ENCODE peak calls at places on chromosomes 11 and 22, in nine cellular contexts. One of them, this sample, is unnamed.
A peak's percentile ranks its signal among the peaks of the same experiment; 100 is the strongest.

GRCh38 chr22:43848366-43849171 is 13.7 kb downstream of the SULT4A1 start:
- DNase-seq in stimulated activated CD8-positive, alpha-beta memory T cell treated with anti-CD3 and anti-CD28 coated beads, Interleukin-2, amount 100 ng/mL, for 48 hours: no peak
- DNase-seq in iris pigment epithelial cell: peak; percentile 39
- DNase-seq in Panc1: no peak
- DNase-seq in HFFc6: no peak
- DNase-seq in RCC 7860: no peak
- DNase-seq in NCI-H774: no peak
- DNase-seq in activated T-cell treated with anti-CD3 and anti-CD28 coated beads, Interleukin-2, amount 50 U/mL, for 24 hours: no peak
- DNase-seq in activated naive CD4-positive, alpha-beta T cell treated with Interleukin-2 at 50 U/mL for 16 hours: no peak
- DNase-seq in this sample: no peak

GRCh38 chr11:19441752-19442553 is 201.2 kb upstream of the E2F8 start:
- DNase-seq in activated naive CD4-positive, alpha-beta T cell treated with Interleukin-2 at 50 U/mL for 16 hours: peak; percentile 39
- DNase-seq in HFFc6: peak; percentile 92
- DNase-seq in activated T-cell treated with anti-CD3 and anti-CD28 coated beads, Interleukin-2, amount 50 U/mL, for 24 hours: peak; percentile 52
- DNase-seq in RCC 7860: peak; percentile 93
- DNase-seq in Panc1: no peak
- DNase-seq in iris pigment epithelial cell: peak; percentile 97
- DNase-seq in stimulated activated CD8-positive, alpha-beta memory T cell treated with anti-CD3 and anti-CD28 coated beads, Interleukin-2, amount 100 ng/mL, for 48 hours: peak; percentile 57
- DNase-seq in NCI-H774: no peak
- DNase-seq in this sample: peak; percentile 99

GRCh38 chr11:104918113-104918824 is 20.0 kb upstream of the CASP12 start:
- DNase-seq in iris pigment epithelial cell: peak; percentile 89
- DNase-seq in NCI-H774: no peak
- DNase-seq in HFFc6: peak; percentile 27
- DNase-seq in activated T-cell treated with anti-CD3 and anti-CD28 coated beads, Interleukin-2, amount 50 U/mL, for 24 hours: no peak
- DNase-seq in activated naive CD4-positive, alpha-beta T cell treated with Interleukin-2 at 50 U/mL for 16 hours: no peak
- DNase-seq in RCC 7860: peak; percentile 31
- DNase-seq in Panc1: peak; percentile 7
- DNase-seq in stimulated activated CD8-positive, alpha-beta memory T cell treated with anti-CD3 and anti-CD28 coated beads, Interleukin-2, amount 100 ng/mL, for 48 hours: no peak
- DNase-seq in this sample: peak; percentile 23

GRCh38 chr11:95325777-95326258 is 94.8 kb upstream of the SESN3 start:
- DNase-seq in NCI-H774: no peak
- DNase-seq in RCC 7860: no peak
- DNase-seq in Panc1: no peak
- DNase-seq in HFFc6: no peak
- DNase-seq in iris pigment epithelial cell: no peak
- DNase-seq in activated naive CD4-positive, alpha-beta T cell treated with Interleukin-2 at 50 U/mL for 16 hours: no peak
- DNase-seq in activated T-cell treated with anti-CD3 and anti-CD28 coated beads, Interleukin-2, amount 50 U/mL, for 24 hours: no peak
- DNase-seq in stimulated activated CD8-positive, alpha-beta memory T cell treated with anti-CD3 and anti-CD28 coated beads, Interleukin-2, amount 100 ng/mL, for 48 hours: no peak
- DNase-seq in this sample: no peak

GRCh38 chr11:68160100-68160695 is 39.0 kb upstream of the CHKA start:
- DNase-seq in Panc1: no peak
- DNase-seq in iris pigment epithelial cell: peak; percentile 37
- DNase-seq in RCC 7860: no peak
- DNase-seq in stimulated activated CD8-positive, alpha-beta memory T cell treated with anti-CD3 and anti-CD28 coated beads, Interleukin-2, amount 100 ng/mL, for 48 hours: no peak
- DNase-seq in activated naive CD4-positive, alpha-beta T cell treated with Interleukin-2 at 50 U/mL for 16 hours: no peak
- DNase-seq in HFFc6: no peak
- DNase-seq in activated T-cell treated with anti-CD3 and anti-CD28 coated beads, Interleukin-2, amount 50 U/mL, for 24 hours: no peak
- DNase-seq in NCI-H774: no peak
- DNase-seq in this sample: no peak

GRCh38 chr11:75468534-75469340 is 35.7 kb upstream of the KLHL35 start:
- DNase-seq in RCC 7860: no peak
- DNase-seq in HFFc6: no peak
- DNase-seq in activated naive CD4-positive, alpha-beta T cell treated with Interleukin-2 at 50 U/mL for 16 hours: no peak
- DNase-seq in Panc1: no peak
- DNase-seq in NCI-H774: no peak
- DNase-seq in iris pigment epithelial cell: peak; percentile 87
- DNase-seq in activated T-cell treated with anti-CD3 and anti-CD28 coated beads, Interleukin-2, amount 50 U/mL, for 24 hours: no peak
- DNase-seq in stimulated activated CD8-positive, alpha-beta memory T cell treated with anti-CD3 and anti-CD28 coated beads, Interleukin-2, amount 100 ng/mL, for 48 hours: no peak
- DNase-seq in this sample: peak; percentile 56

GRCh38 chr11:40204228-40204627 is 1255.2 kb downstream of the LRRC4C start:
- DNase-seq in stimulated activated CD8-positive, alpha-beta memory T cell treated with anti-CD3 and anti-CD28 coated beads, Interleukin-2, amount 100 ng/mL, for 48 hours: no peak
- DNase-seq in iris pigment epithelial cell: no peak
- DNase-seq in NCI-H774: no peak
- DNase-seq in RCC 7860: no peak
- DNase-seq in activated naive CD4-positive, alpha-beta T cell treated with Interleukin-2 at 50 U/mL for 16 hours: no peak
- DNase-seq in activated T-cell treated with anti-CD3 and anti-CD28 coated beads, Interleukin-2, amount 50 U/mL, for 24 hours: no peak
- DNase-seq in Panc1: no peak
- DNase-seq in HFFc6: no peak
- DNase-seq in this sample: no peak

GRCh38 chr11:66328307-66329144 is 7.7 kb downstream of the RIN1 start:
- DNase-seq in activated T-cell treated with anti-CD3 and anti-CD28 coated beads, Interleukin-2, amount 50 U/mL, for 24 hours: peak; percentile 91
- DNase-seq in iris pigment epithelial cell: peak; percentile 50
- DNase-seq in stimulated activated CD8-positive, alpha-beta memory T cell treated with anti-CD3 and anti-CD28 coated beads, Interleukin-2, amount 100 ng/mL, for 48 hours: peak; percentile 78
- DNase-seq in NCI-H774: peak; percentile 51
- DNase-seq in RCC 7860: peak; percentile 43
- DNase-seq in Panc1: peak; percentile 72
- DNase-seq in activated naive CD4-positive, alpha-beta T cell treated with Interleukin-2 at 50 U/mL for 16 hours: peak; percentile 83
- DNase-seq in HFFc6: peak; percentile 78
- DNase-seq in this sample: peak; percentile 71

GRCh38 chr11:26976389-26976788 is 17.5 kb upstream of the FIBIN start:
- DNase-seq in stimulated activated CD8-positive, alpha-beta memory T cell treated with anti-CD3 and anti-CD28 coated beads, Interleukin-2, amount 100 ng/mL, for 48 hours: no peak
- DNase-seq in activated T-cell treated with anti-CD3 and anti-CD28 coated beads, Interleukin-2, amount 50 U/mL, for 24 hours: no peak
- DNase-seq in iris pigment epithelial cell: peak; percentile 96
- DNase-seq in activated naive CD4-positive, alpha-beta T cell treated with Interleukin-2 at 50 U/mL for 16 hours: no peak
- DNase-seq in HFFc6: peak; percentile 57
- DNase-seq in NCI-H774: no peak
- DNase-seq in Panc1: no peak
- DNase-seq in RCC 7860: no peak
- DNase-seq in this sample: peak; percentile 63

GRCh38 chr11:130145328-130145812 is 14.2 kb upstream of the ST14 start:
- DNase-seq in Panc1: no peak
- DNase-seq in HFFc6: no peak
- DNase-seq in iris pigment epithelial cell: no peak
- DNase-seq in NCI-H774: no peak
- DNase-seq in activated naive CD4-positive, alpha-beta T cell treated with Interleukin-2 at 50 U/mL for 16 hours: no peak
- DNase-seq in RCC 7860: no peak
- DNase-seq in activated T-cell treated with anti-CD3 and anti-CD28 coated beads, Interleukin-2, amount 50 U/mL, for 24 hours: no peak
- DNase-seq in stimulated activated CD8-positive, alpha-beta memory T cell treated with anti-CD3 and anti-CD28 coated beads, Interleukin-2, amount 100 ng/mL, for 48 hours: no peak
- DNase-seq in this sample: no peak

GRCh38 chr11:119153049-119153818 is 4.4 kb downstream of the ABCG4 start:
- DNase-seq in RCC 7860: no peak
- DNase-seq in stimulated activated CD8-positive, alpha-beta memory T cell treated with anti-CD3 and anti-CD28 coated beads, Interleukin-2, amount 100 ng/mL, for 48 hours: no peak
- DNase-seq in activated naive CD4-positive, alpha-beta T cell treated with Interleukin-2 at 50 U/mL for 16 hours: no peak
- DNase-seq in activated T-cell treated with anti-CD3 and anti-CD28 coated beads, Interleukin-2, amount 50 U/mL, for 24 hours: no peak
- DNase-seq in HFFc6: no peak
- DNase-seq in iris pigment epithelial cell: no peak
- DNase-seq in NCI-H774: no peak
- DNase-seq in Panc1: no peak
- DNase-seq in this sample: no peak

GRCh38 chr22:43375951-43376455 is 32.8 kb upstream of the SCUBE1 start:
- DNase-seq in iris pigment epithelial cell: peak; percentile 78
- DNase-seq in activated T-cell treated with anti-CD3 and anti-CD28 coated beads, Interleukin-2, amount 50 U/mL, for 24 hours: no peak
- DNase-seq in NCI-H774: no peak
- DNase-seq in RCC 7860: no peak
- DNase-seq in activated naive CD4-positive, alpha-beta T cell treated with Interleukin-2 at 50 U/mL for 16 hours: no peak
- DNase-seq in HFFc6: peak; percentile 39
- DNase-seq in Panc1: no peak
- DNase-seq in stimulated activated CD8-positive, alpha-beta memory T cell treated with anti-CD3 and anti-CD28 coated beads, Interleukin-2, amount 100 ng/mL, for 48 hours: no peak
- DNase-seq in this sample: no peak

GRCh38 chr11:114562166-114562916 is 2.7 kb upstream of the NXPE1 start:
- DNase-seq in Panc1: no peak
- DNase-seq in activated naive CD4-positive, alpha-beta T cell treated with Interleukin-2 at 50 U/mL for 16 hours: no peak
- DNase-seq in RCC 7860: no peak
- DNase-seq in NCI-H774: no peak
- DNase-seq in activated T-cell treated with anti-CD3 and anti-CD28 coated beads, Interleukin-2, amount 50 U/mL, for 24 hours: no peak
- DNase-seq in iris pigment epithelial cell: peak; percentile 76
- DNase-seq in HFFc6: peak; percentile 0
- DNase-seq in stimulated activated CD8-positive, alpha-beta memory T cell treated with anti-CD3 and anti-CD28 coated beads, Interleukin-2, amount 100 ng/mL, for 48 hours: no peak
- DNase-seq in this sample: peak; percentile 66

GRCh38 chr11:116488836-116489389 is 283.9 kb downstream of the BUD13 start:
- DNase-seq in activated naive CD4-positive, alpha-beta T cell treated with Interleukin-2 at 50 U/mL for 16 hours: no peak
- DNase-seq in NCI-H774: no peak
- DNase-seq in stimulated activated CD8-positive, alpha-beta memory T cell treated with anti-CD3 and anti-CD28 coated beads, Interleukin-2, amount 100 ng/mL, for 48 hours: no peak
- DNase-seq in RCC 7860: no peak
- DNase-seq in activated T-cell treated with anti-CD3 and anti-CD28 coated beads, Interleukin-2, amount 50 U/mL, for 24 hours: no peak
- DNase-seq in HFFc6: no peak
- DNase-seq in iris pigment epithelial cell: no peak
- DNase-seq in Panc1: no peak
- DNase-seq in this sample: no peak

GRCh38 chr11:34731596-34731995 is 110.7 kb downstream of the EHF start:
- DNase-seq in Panc1: no peak
- DNase-seq in NCI-H774: no peak
- DNase-seq in activated T-cell treated with anti-CD3 and anti-CD28 coated beads, Interleukin-2, amount 50 U/mL, for 24 hours: no peak
- DNase-seq in iris pigment epithelial cell: no peak
- DNase-seq in stimulated activated CD8-positive, alpha-beta memory T cell treated with anti-CD3 and anti-CD28 coated beads, Interleukin-2, amount 100 ng/mL, for 48 hours: no peak
- DNase-seq in HFFc6: no peak
- DNase-seq in RCC 7860: no peak
- DNase-seq in activated naive CD4-positive, alpha-beta T cell treated with Interleukin-2 at 50 U/mL for 16 hours: no peak
- DNase-seq in this sample: no peak